ENCODE peak calls at places on chromosomes 2 and 18, in nine cellular contexts. E, W, A, J, P, V, X, C and F are unnamed samples.

GRCh38 chr2:75076088-75076487 is 117.6 kb downstream of the POLE4 start:
- DNase-seq in J (no peak), C (no peak), W (no peak), X (no peak), A (no peak), V (no peak), P (no peak), E (peak; percentile 87), F (no peak)

GRCh38 chr2:176038694-176039093 is 36.6 kb upstream of the LNPK start:
- DNase-seq in W (no peak), A (no peak), P (no peak), J (no peak), E (no peak), C (no peak), V (no peak), X (no peak), F (no peak)

GRCh38 chr18:10120622-10121021 is 206.8 kb downstream of the VAPA start:
- DNase-seq in P (no peak), V (no peak), J (no peak), W (no peak), E (no peak), A (no peak), X (no peak), C (no peak), F (no peak)

GRCh38 chr2:112155331-112156151 is 17.4 kb downstream of the FBLN7 start:
- DNase-seq in A (no peak), W (peak; percentile 30), P (no peak), V (no peak), E (no peak), C (no peak), J (no peak), X (no peak), F (no peak)

GRCh38 chr2:7060602-7061435 is 143.6 kb downstream of the RNF144A start:
- DNase-seq in P (peak; percentile 27), W (no peak), A (no peak), X (no peak), V (no peak), C (no peak), J (no peak), E (no peak), F (no peak)

GRCh38 chr2:19140463-19141208 is 217.8 kb downstream of the OSR1 start:
- DNase-seq in P (peak; percentile 83), A (no peak), C (no peak), E (no peak), W (no peak), J (no peak), V (no peak), X (peak; percentile 77), F (no peak)

GRCh38 chr2:185227391-185227790 is 511.2 kb upstream of the FSIP2 start:
- DNase-seq in J (no peak), P (no peak), X (no peak), C (no peak), E (no peak), A (no peak), V (no peak), W (no peak), F (no peak)

GRCh38 chr2:47906261-47907096 is at the start of gene FBXO11:
- DNase-seq in E (peak; percentile 99), P (peak; percentile 99), J (peak; percentile 99), W (peak; percentile 93), V (peak; percentile 96), X (peak; percentile 97), A (peak; percentile 91), C (peak; percentile 94), F (peak; percentile 90)

GRCh38 chr2:196991061-196991460 is 64.6 kb upstream of the PGAP1 start:
- DNase-seq in V (no peak), W (no peak), J (no peak), A (no peak), C (no peak), X (no peak), P (no peak), E (no peak), F (no peak)

GRCh38 chr2:159052157-159052561 is 83.7 kb downstream of the TANC1 start:
- DNase-seq in E (no peak), P (no peak), J (no peak), W (no peak), A (no peak), X (no peak), C (no peak), V (no peak), F (no peak)

GRCh38 chr2:180205616-180206271 is 198.6 kb upstream of the CWC22 start:
- DNase-seq in X (no peak), E (no peak), A (no peak), V (no peak), J (no peak), W (no peak), P (no peak), C (no peak), F (no peak)

GRCh38 chr18:50560681-50561629 is 1.1 kb downstream of the MAPK4 start:
- DNase-seq in E (peak; percentile 37), P (no peak), W (no peak), A (no peak), X (no peak), V (no peak), C (no peak), J (no peak), F (no peak)

GRCh38 chr2:5497874-5498273 is 194.3 kb upstream of the SOX11 start:
- DNase-seq in C (no peak), J (no peak), X (no peak), A (no peak), P (no peak), V (no peak), W (no peak), E (no peak), F (no peak)

GRCh38 chr2:26631815-26632214 is 9.4 kb downstream of the CIB4 start:
- DNase-seq in C (no peak), X (no peak), P (no peak), E (peak; percentile 58), W (no peak), V (no peak), A (no peak), J (no peak), F (no peak)

GRCh38 chr2:226336283-226336682 is 463.3 kb downstream of the IRS1 start:
- DNase-seq in V (no peak), A (no peak), W (no peak), C (no peak), P (no peak), J (no peak), X (no peak), E (no peak), F (no peak)

GRCh38 chr2:232838406-232838874 is 31.6 kb upstream of the SNORC start:
- DNase-seq in X (peak; percentile 26), J (no peak), C (peak; percentile 55), W (peak; percentile 58), P (no peak), A (peak; percentile 40), V (peak; percentile 66), E (no peak), F (peak; percentile 54)

GRCh38 chr18:48943736-48944527 is 6.8 kb downstream of the SMAD7 start:
- DNase-seq in A (no peak), P (no peak), E (no peak), X (no peak), J (no peak), C (no peak), W (no peak), V (no peak), F (no peak)

GRCh38 chr18:58590231-58590630 is 38.7 kb downstream of the ALPK2 start:
- DNase-seq in A (no peak), C (no peak), W (no peak), J (peak; percentile 66), V (no peak), E (no peak), X (no peak), P (peak; percentile 93), F (no peak)

DNA sequence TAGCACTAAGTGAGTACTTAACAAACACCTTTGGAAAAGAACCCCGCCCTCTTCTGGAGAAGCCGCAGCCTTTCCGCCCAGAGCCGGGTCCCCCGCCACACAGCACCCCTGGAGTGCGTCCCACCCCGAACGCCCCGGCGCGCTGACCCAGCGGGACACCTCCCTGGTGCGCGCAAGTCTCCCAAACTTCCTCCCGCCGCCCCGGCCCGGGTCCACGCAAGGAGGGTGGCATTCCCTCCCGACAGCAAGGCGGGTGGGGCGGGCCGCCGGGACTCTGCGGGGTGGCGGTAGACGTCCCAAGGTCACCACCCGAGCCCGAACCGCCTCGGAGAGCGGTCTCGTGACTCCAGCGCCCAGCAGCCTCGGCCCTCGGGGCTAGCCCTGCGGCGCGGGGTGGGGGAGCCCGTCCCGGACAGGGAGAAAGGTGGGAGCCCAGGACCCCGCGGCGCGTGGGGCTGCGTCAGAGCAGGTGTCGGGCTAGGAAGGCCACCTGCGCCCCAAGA is 598 bp downstream of the CCDC93 start:
- DNase-seq in C (no peak), P (no peak), E (peak; percentile 54), X (peak; percentile 55), A (peak; percentile 45), J (no peak), W (peak; percentile 12), V (peak; percentile 81), F (peak; percentile 39)
- TF ChIP-seq CTCF in C (no peak), P (no peak), E (peak; percentile 19), X (no peak), A (peak; percentile 17), J (no peak), W (no peak), V (no peak), F (no peak)

GRCh38 chr2:157628282-157628531 is 457 bp downstream of the ACVR1C start:
- DNase-seq in C (no peak), V (no peak), A (no peak), P (no peak), J (no peak), E (no peak), W (no peak), X (peak; percentile 5), F (no peak)

GRCh38 chr2:157625311-157625710 is 3.4 kb downstream of the ACVR1C start:
- DNase-seq in X (no peak), A (no peak), V (no peak), P (peak; percentile 2), J (no peak), W (no peak), C (no peak), E (no peak), F (no peak)

GRCh38 chr2:157628532-157629415 is at the start of gene ACVR1C:
- DNase-seq in C (peak; percentile 74), X (peak; percentile 56), J (no peak), E (peak; percentile 91), V (peak; percentile 88), W (peak; percentile 45), A (peak; percentile 52), P (peak; percentile 17), F (peak; percentile 54)

GRCh38 chr2:157627594-157628281 is 926 bp downstream of the ACVR1C start:
- DNase-seq in P (peak; percentile 2), A (no peak), E (peak; percentile 17), V (peak; percentile 52), X (no peak), W (peak; percentile 11), J (no peak), C (peak; percentile 39), F (no peak)
- TF ChIP-seq CTCF in P (no peak), A (no peak), E (no peak), V (no peak), X (no peak), W (no peak), J (no peak), C (no peak), F (no peak)

GRCh38 chr2:54274781-54275242 is 18.8 kb upstream of the TSPYL6 start:
- DNase-seq in V (no peak), E (no peak), J (peak; percentile 37), C (no peak), W (no peak), P (peak; percentile 91), A (no peak), X (no peak), F (no peak)
- TF ChIP-seq CTCF in V (no peak), E (no peak), J (no peak), C (no peak), W (no peak), P (no peak), A (no peak), X (no peak), F (no peak)

GRCh38 chr2:171034315-171034714 is 105.3 kb downstream of the GORASP2 start:
- DNase-seq in X (peak; percentile 3), E (no peak), A (no peak), P (no peak), V (no peak), J (no peak), C (no peak), W (no peak), F (no peak)
- TF ChIP-seq CTCF in X (no peak), E (no peak), A (no peak), P (no peak), V (no peak), J (no peak), C (no peak), W (no peak), F (no peak)